ENCODE peak calls at places on chromosomes 6 and 20, in ten cellular contexts. One of them, this sample, is unnamed.

GRCh38 chr20:50188879-50189680 is 1.6 kb upstream of the CEBPB start:
- DNase-seq in spleen: peak
- DNase-seq in heart left ventricle: no peak
- DNase-seq in breast epithelium: no peak
- DNase-seq in A549: peak
- DNase-seq in transverse colon: no peak
- DNase-seq in uterus: no peak
- DNase-seq in gastrocnemius medialis: peak
- DNase-seq in IMR-90: no peak
- DNase-seq in lower leg skin: no peak
- DNase-seq in this sample: peak

GRCh38 chr6:4853782-4854511 is 77.7 kb downstream of the CDYL start:
- DNase-seq in spleen: no peak
- DNase-seq in breast epithelium: no peak
- DNase-seq in IMR-90: peak
- DNase-seq in uterus: no peak
- DNase-seq in A549: peak
- DNase-seq in lower leg skin: no peak
- DNase-seq in transverse colon: no peak
- DNase-seq in heart left ventricle: no peak
- DNase-seq in gastrocnemius medialis: no peak
- DNase-seq in this sample: peak

GRCh38 chr20:53718142-53718481 is 124.5 kb upstream of the ZNF217 start:
- DNase-seq in transverse colon: no peak
- DNase-seq in uterus: no peak
- DNase-seq in heart left ventricle: no peak
- DNase-seq in lower leg skin: no peak
- DNase-seq in spleen: no peak
- DNase-seq in gastrocnemius medialis: no peak
- DNase-seq in A549: no peak
- DNase-seq in IMR-90: no peak
- DNase-seq in breast epithelium: no peak
- DNase-seq in this sample: no peak

GRCh38 chr20:43682446-43682845 is 15.5 kb downstream of the MYBL2 start:
- DNase-seq in lower leg skin: no peak
- DNase-seq in IMR-90: no peak
- DNase-seq in spleen: peak
- DNase-seq in A549: no peak
- DNase-seq in heart left ventricle: no peak
- DNase-seq in uterus: no peak
- DNase-seq in breast epithelium: no peak
- DNase-seq in gastrocnemius medialis: no peak
- DNase-seq in transverse colon: peak
- DNase-seq in this sample: no peak

GRCh38 chr6:2688416-2689064 is 62.2 kb downstream of the MYLK4 start:
- DNase-seq in IMR-90: peak
- DNase-seq in heart left ventricle: peak
- DNase-seq in lower leg skin: no peak
- DNase-seq in A549: peak
- DNase-seq in transverse colon: no peak
- DNase-seq in uterus: no peak
- DNase-seq in breast epithelium: no peak
- DNase-seq in spleen: no peak
- DNase-seq in gastrocnemius medialis: no peak
- DNase-seq in this sample: no peak

GRCh38 chr6:111090766-111091165 is 3.5 kb downstream of the SLC16A10 start:
- DNase-seq in uterus: no peak
- DNase-seq in spleen: no peak
- DNase-seq in lower leg skin: no peak
- DNase-seq in gastrocnemius medialis: no peak
- DNase-seq in IMR-90: no peak
- DNase-seq in A549: no peak
- DNase-seq in transverse colon: no peak
- DNase-seq in heart left ventricle: no peak
- DNase-seq in breast epithelium: no peak
- DNase-seq in this sample: no peak

GRCh38 chr6:32178547-32179440 is 589 bp downstream of the RNF5 start:
- DNase-seq in gastrocnemius medialis: no peak
- DNase-seq in breast epithelium: no peak
- DNase-seq in heart left ventricle: peak
- DNase-seq in A549: no peak
- DNase-seq in spleen: no peak
- DNase-seq in lower leg skin: peak
- DNase-seq in uterus: no peak
- DNase-seq in IMR-90: no peak
- DNase-seq in transverse colon: no peak
- DNase-seq in this sample: peak

GRCh38 chr6:4664117-4664626 is 112.0 kb upstream of the CDYL start:
- DNase-seq in A549: no peak
- DNase-seq in uterus: peak
- DNase-seq in lower leg skin: peak
- DNase-seq in transverse colon: peak
- DNase-seq in gastrocnemius medialis: peak
- DNase-seq in IMR-90: peak
- DNase-seq in breast epithelium: no peak
- DNase-seq in heart left ventricle: peak
- DNase-seq in spleen: no peak
- DNase-seq in this sample: no peak

GRCh38 chr20:54174452-54175175 is 828 bp upstream of the CYP24A1 start:
- DNase-seq in IMR-90: no peak
- DNase-seq in transverse colon: no peak
- DNase-seq in gastrocnemius medialis: no peak
- DNase-seq in A549: peak
- DNase-seq in spleen: no peak
- DNase-seq in breast epithelium: no peak
- DNase-seq in uterus: no peak
- DNase-seq in lower leg skin: no peak
- DNase-seq in heart left ventricle: no peak
- DNase-seq in this sample: no peak

GRCh38 chr6:94245395-94245794 is 826.0 kb upstream of the EPHA7 start:
- DNase-seq in IMR-90: no peak
- DNase-seq in lower leg skin: no peak
- DNase-seq in breast epithelium: no peak
- DNase-seq in spleen: no peak
- DNase-seq in heart left ventricle: no peak
- DNase-seq in A549: no peak
- DNase-seq in gastrocnemius medialis: no peak
- DNase-seq in transverse colon: no peak
- DNase-seq in uterus: no peak
- DNase-seq in this sample: no peak

GRCh38 chr6:139494376-139495025 is 120.1 kb upstream of the CITED2 start:
- DNase-seq in lower leg skin: no peak
- DNase-seq in uterus: no peak
- DNase-seq in transverse colon: no peak
- DNase-seq in spleen: no peak
- DNase-seq in breast epithelium: no peak
- DNase-seq in heart left ventricle: no peak
- DNase-seq in A549: no peak
- DNase-seq in IMR-90: no peak
- DNase-seq in gastrocnemius medialis: no peak
- DNase-seq in this sample: no peak

GRCh38 chr20:15740046-15740775 is 833.0 kb downstream of the KIF16B start:
- DNase-seq in lower leg skin: no peak
- DNase-seq in breast epithelium: no peak
- DNase-seq in spleen: no peak
- DNase-seq in uterus: no peak
- DNase-seq in heart left ventricle: no peak
- DNase-seq in IMR-90: no peak
- DNase-seq in A549: no peak
- DNase-seq in gastrocnemius medialis: no peak
- DNase-seq in transverse colon: no peak
- DNase-seq in this sample: no peak

GRCh38 chr6:35017461-35018183 is 123.5 kb downstream of the TCP11 start:
- DNase-seq in transverse colon: peak
- DNase-seq in breast epithelium: no peak
- DNase-seq in IMR-90: no peak
- DNase-seq in heart left ventricle: peak
- DNase-seq in spleen: no peak
- DNase-seq in gastrocnemius medialis: no peak
- DNase-seq in uterus: peak
- DNase-seq in A549: no peak
- DNase-seq in lower leg skin: no peak
- DNase-seq in this sample: no peak

GRCh38 chr20:63691711-63692435 is 4.6 kb upstream of the TNFRSF6B start:
- DNase-seq in uterus: no peak
- DNase-seq in IMR-90: no peak
- DNase-seq in lower leg skin: no peak
- DNase-seq in transverse colon: no peak
- DNase-seq in spleen: peak
- DNase-seq in heart left ventricle: no peak
- DNase-seq in A549: no peak
- DNase-seq in gastrocnemius medialis: no peak
- DNase-seq in breast epithelium: no peak
- DNase-seq in this sample: no peak

GRCh38 chr6:35496036-35496850 is 636 bp downstream of the TEAD3 start:
- DNase-seq in transverse colon: peak
- DNase-seq in IMR-90: no peak
- DNase-seq in lower leg skin: peak
- DNase-seq in spleen: no peak
- DNase-seq in breast epithelium: no peak
- DNase-seq in heart left ventricle: no peak
- DNase-seq in uterus: peak
- DNase-seq in gastrocnemius medialis: no peak
- DNase-seq in A549: no peak
- DNase-seq in this sample: peak

GRCh38 chr20:35478804-35479472 is 23.5 kb downstream of the CEP250 start:
- DNase-seq in transverse colon: peak
- DNase-seq in spleen: peak
- DNase-seq in uterus: no peak
- DNase-seq in lower leg skin: no peak
- DNase-seq in A549: peak
- DNase-seq in breast epithelium: no peak
- DNase-seq in heart left ventricle: no peak
- DNase-seq in IMR-90: no peak
- DNase-seq in gastrocnemius medialis: no peak
- DNase-seq in this sample: peak

GRCh38 chr6:156618600-156619205 is 158.5 kb upstream of the ARID1B start:
- DNase-seq in heart left ventricle: no peak
- DNase-seq in gastrocnemius medialis: no peak
- DNase-seq in IMR-90: no peak
- DNase-seq in A549: no peak
- DNase-seq in breast epithelium: no peak
- DNase-seq in lower leg skin: no peak
- DNase-seq in spleen: no peak
- DNase-seq in transverse colon: no peak
- DNase-seq in uterus: no peak
- DNase-seq in this sample: no peak

GRCh38 chr20:59031326-59032022 is 661 bp downstream of the ATP5F1E start:
- DNase-seq in breast epithelium: no peak
- DNase-seq in IMR-90: no peak
- DNase-seq in heart left ventricle: no peak
- DNase-seq in gastrocnemius medialis: no peak
- DNase-seq in transverse colon: no peak
- DNase-seq in spleen: no peak
- DNase-seq in uterus: no peak
- DNase-seq in A549: no peak
- DNase-seq in lower leg skin: no peak
- DNase-seq in this sample: no peak

GRCh38 chr6:89087881-89088280 is 7.3 kb downstream of the PNRC1 start:
- DNase-seq in lower leg skin: no peak
- DNase-seq in A549: no peak
- DNase-seq in spleen: no peak
- DNase-seq in transverse colon: no peak
- DNase-seq in heart left ventricle: no peak
- DNase-seq in gastrocnemius medialis: no peak
- DNase-seq in IMR-90: no peak
- DNase-seq in uterus: no peak
- DNase-seq in breast epithelium: no peak
- DNase-seq in this sample: no peak

DNA sequence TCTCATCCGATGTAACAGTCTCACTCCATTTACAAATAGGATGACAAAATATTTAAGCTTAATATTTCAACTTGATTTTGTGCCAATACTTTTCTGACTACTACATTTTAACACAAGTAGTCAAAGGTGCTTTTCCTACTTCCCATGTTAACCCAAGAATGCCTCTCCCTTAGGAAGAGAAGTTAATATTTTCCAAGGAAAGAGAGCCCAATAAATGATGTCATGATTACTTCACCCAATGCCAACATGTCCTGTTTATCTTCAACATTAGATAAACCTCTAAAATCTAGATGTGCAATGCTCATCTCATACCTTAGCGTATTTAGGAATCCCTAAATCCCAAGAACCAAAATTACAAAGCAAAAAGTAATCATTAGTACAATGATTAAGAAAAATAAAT is 156.7 kb upstream of the TENT5A start:
- DNase-seq in uterus: no peak
- DNase-seq in heart left ventricle: no peak
- DNase-seq in lower leg skin: no peak
- DNase-seq in transverse colon: no peak
- DNase-seq in A549: no peak
- DNase-seq in IMR-90: no peak
- DNase-seq in gastrocnemius medialis: no peak
- DNase-seq in breast epithelium: no peak
- DNase-seq in spleen: no peak
- DNase-seq in this sample: no peak
- TF ChIP-seq POLR2A in uterus: no peak
- TF ChIP-seq POLR2A in heart left ventricle: no peak
- TF ChIP-seq POLR2A in lower leg skin: no peak
- TF ChIP-seq POLR2A in transverse colon: no peak
- TF ChIP-seq POLR2A in A549: no peak
- TF ChIP-seq POLR2A in IMR-90: no peak
- TF ChIP-seq POLR2A in gastrocnemius medialis: no peak
- TF ChIP-seq POLR2A in breast epithelium: no peak
- TF ChIP-seq POLR2A in spleen: no peak
- TF ChIP-seq POLR2A in this sample: no peak

GRCh38 chr6:109482913-109483743 is at the start of gene ZBTB24:
- DNase-seq in gastrocnemius medialis: peak
- DNase-seq in breast epithelium: peak
- DNase-seq in transverse colon: peak
- DNase-seq in IMR-90: peak
- DNase-seq in A549: peak
- DNase-seq in heart left ventricle: peak
- DNase-seq in lower leg skin: peak
- DNase-seq in spleen: peak
- DNase-seq in uterus: peak
- DNase-seq in this sample: peak
- TF ChIP-seq POLR2A in gastrocnemius medialis: peak
- TF ChIP-seq POLR2A in breast epithelium: no peak
- TF ChIP-seq POLR2A in transverse colon: peak
- TF ChIP-seq POLR2A in IMR-90: peak
- TF ChIP-seq POLR2A in A549: peak
- TF ChIP-seq POLR2A in heart left ventricle: peak
- TF ChIP-seq POLR2A in lower leg skin: peak
- TF ChIP-seq POLR2A in spleen: no peak
- TF ChIP-seq POLR2A in uterus: peak
- TF ChIP-seq POLR2A in this sample: peak

GRCh38 chr20:3173582-3174441 is 463 bp upstream of the LZTS3 start:
- DNase-seq in IMR-90: peak
- DNase-seq in spleen: peak
- DNase-seq in A549: peak
- DNase-seq in gastrocnemius medialis: peak
- DNase-seq in breast epithelium: peak
- DNase-seq in lower leg skin: peak
- DNase-seq in uterus: peak
- DNase-seq in heart left ventricle: peak
- DNase-seq in transverse colon: peak
- DNase-seq in this sample: peak
- TF ChIP-seq POLR2A in IMR-90: no peak
- TF ChIP-seq POLR2A in spleen: no peak
- TF ChIP-seq POLR2A in A549: peak
- TF ChIP-seq POLR2A in gastrocnemius medialis: peak
- TF ChIP-seq POLR2A in breast epithelium: no peak
- TF ChIP-seq POLR2A in lower leg skin: no peak
- TF ChIP-seq POLR2A in uterus: no peak
- TF ChIP-seq POLR2A in heart left ventricle: no peak
- TF ChIP-seq POLR2A in transverse colon: no peak
- TF ChIP-seq POLR2A in this sample: no peak

GRCh38 chr6:26031151-26031594 is 56.1 kb upstream of the HFE start:
- DNase-seq in spleen: no peak
- DNase-seq in breast epithelium: no peak
- DNase-seq in uterus: no peak
- DNase-seq in lower leg skin: no peak
- DNase-seq in gastrocnemius medialis: no peak
- DNase-seq in A549: peak
- DNase-seq in heart left ventricle: no peak
- DNase-seq in transverse colon: no peak
- DNase-seq in IMR-90: no peak
- DNase-seq in this sample: peak
- TF ChIP-seq POLR2A in spleen: no peak
- TF ChIP-seq POLR2A in breast epithelium: no peak
- TF ChIP-seq POLR2A in uterus: no peak
- TF ChIP-seq POLR2A in lower leg skin: no peak
- TF ChIP-seq POLR2A in gastrocnemius medialis: no peak
- TF ChIP-seq POLR2A in A549: no peak
- TF ChIP-seq POLR2A in heart left ventricle: no peak
- TF ChIP-seq POLR2A in transverse colon: no peak
- TF ChIP-seq POLR2A in IMR-90: no peak
- TF ChIP-seq POLR2A in this sample: no peak